ENCODE peak calls at places on chromosomes 16 and 17, in four cellular contexts. J is H1, U is HCT116, C is GM12878. H is an unnamed sample.

GRCh38 chr17:77479817-77480508 is 339.2 kb downstream of the SEC14L1 start:
- DNase-seq in C (no peak), U (no peak), J (no peak), H (no peak)

GRCh38 chr16:89607937-89608740 is 5.3 kb upstream of the DPEP1 start:
- DNase-seq in U (no peak), C (no peak), J (no peak), H (no peak)

GRCh38 chr16:58409316-58409973 is 17.2 kb downstream of the GINS3 start:
- DNase-seq in U (no peak), J (no peak), C (no peak), H (no peak)

GRCh38 chr17:82544431-82545070 is 25.0 kb downstream of the FOXK2 start:
- DNase-seq in U (no peak), J (no peak), C (no peak), H (no peak)

GRCh38 chr16:58500329-58501241 is 642 bp downstream of the NDRG4 start:
- DNase-seq in C (no peak), U (no peak), J (peak; percentile 73), H (no peak)

GRCh38 chr17:66990047-66990446 is 25.5 kb downstream of the CACNG4 start:
- DNase-seq in U (no peak), J (no peak), C (no peak), H (no peak)

GRCh38 chr17:34356194-34356593 is at the start of gene CCL13:
- DNase-seq in U (no peak), J (no peak), C (no peak), H (no peak)

GRCh38 chr17:42574463-42574862 is 3.1 kb downstream of the PSMC3IP start:
- DNase-seq in U (no peak), C (no peak), J (no peak), H (no peak)

GRCh38 chr16:77898671-77899211 is 110.4 kb downstream of the VAT1L start:
- DNase-seq in U (no peak), C (no peak), J (no peak), H (no peak)

GRCh38 chr17:27499451-27500265 is 43.4 kb downstream of the KSR1 start:
- DNase-seq in C (no peak), U (no peak), J (no peak), H (no peak)

GRCh38 chr17:57442401-57442823 is 186.1 kb downstream of the MSI2 start:
- DNase-seq in C (no peak), U (no peak), J (no peak), H (no peak)

GRCh38 chr16:83903739-83904138 is 4.8 kb downstream of the MLYCD start:
- DNase-seq in U (no peak), C (no peak), J (no peak), H (no peak)

GRCh38 chr17:57782642-57783337 is 37.7 kb upstream of the CCDC182 start:
- DNase-seq in J (no peak), U (no peak), C (no peak), H (no peak)

GRCh38 chr16:81786321-81786720 is 7.2 kb downstream of the PLCG2 start:
- DNase-seq in U (no peak), C (no peak), J (no peak), H (no peak)
- TF ChIP-seq EGR1 in U (no peak), C (no peak), J (no peak), H (no peak)

GRCh38 chr17:68570531-68570930 is 30.6 kb downstream of the FAM20A start:
- DNase-seq in U (no peak), J (no peak), C (no peak), H (no peak)
- TF ChIP-seq EGR1 in U (no peak), J (no peak), C (no peak), H (no peak)

GRCh38 chr17:30290696-30291570 is 811 bp downstream of the BLMH start:
- DNase-seq in J (no peak), U (no peak), C (no peak), H (peak; percentile 55)
- TF ChIP-seq EGR1 in J (no peak), U (no peak), C (no peak), H (no peak)

GRCh38 chr16:11034481-11034931 is 90.1 kb downstream of the CLEC16A start:
- DNase-seq in J (no peak), U (no peak), C (no peak), H (no peak)

GRCh38 chr16:11035096-11035495 is 90.7 kb downstream of the CLEC16A start:
- DNase-seq in U (no peak), C (no peak), J (no peak), H (no peak)

GRCh38 chr16:11032922-11033291 is 88.5 kb downstream of the CLEC16A start:
- DNase-seq in J (no peak), U (no peak), C (no peak), H (peak; percentile 36)

GRCh38 chr16:11032000-11032921 is 87.9 kb downstream of the CLEC16A start:
- DNase-seq in U (no peak), J (no peak), C (no peak), H (no peak)

DNA sequence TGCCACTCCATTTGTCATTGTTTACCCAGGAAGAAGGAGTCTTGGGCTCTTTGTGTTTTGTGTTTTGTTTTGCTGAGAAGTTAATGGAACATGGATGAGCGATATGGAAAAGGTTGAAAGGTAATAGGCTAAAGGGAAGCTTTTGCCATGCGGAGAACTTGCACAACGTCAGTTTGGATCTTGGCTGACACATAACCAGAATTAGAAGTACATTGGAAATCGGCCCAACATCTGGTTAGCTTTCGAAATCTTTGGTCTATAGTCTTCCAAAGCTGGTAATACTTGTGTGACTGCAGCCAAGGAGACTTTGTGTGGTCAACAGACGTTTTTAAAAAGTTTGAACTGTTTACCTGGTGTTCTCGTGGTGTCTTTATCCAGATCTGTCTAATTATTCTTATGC is 89.6 kb downstream of the CLEC16A start:
- DNase-seq in C (no peak), J (no peak), U (no peak), H (no peak)
- TF ChIP-seq EGR1 in C (no peak), J (no peak), U (no peak), H (no peak)

GRCh38 chr17:59330314-59330942 is 1.0 kb upstream of the YPEL2 start:
- DNase-seq in J (no peak), C (no peak), U (no peak), H (peak; percentile 29)
- TF ChIP-seq EGR1 in J (no peak), C (no peak), U (no peak), H (no peak)

DNA sequence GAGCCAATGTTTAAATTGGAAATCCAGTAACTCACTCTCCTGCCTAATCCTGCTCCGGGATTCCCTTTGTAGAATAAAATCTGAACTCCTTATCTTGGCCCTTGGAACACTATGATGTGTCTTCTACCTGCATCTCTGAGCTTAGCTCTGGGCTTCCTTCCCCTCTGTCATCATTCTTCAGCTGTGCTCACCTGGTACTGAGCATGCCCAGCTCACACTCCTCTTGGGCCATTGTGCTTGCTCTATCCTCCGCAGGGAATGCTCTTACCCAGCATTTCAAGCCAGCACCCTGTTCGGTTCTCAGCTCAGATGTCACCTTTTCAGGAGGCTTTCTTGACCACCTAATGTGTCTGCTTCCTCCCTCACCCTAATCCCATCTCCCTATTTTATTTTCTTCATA is 112.7 kb downstream of the ARHGAP44 start:
- DNase-seq in J (no peak), U (no peak), C (no peak), H (no peak)
- TF ChIP-seq EGR1 in J (no peak), U (no peak), C (no peak), H (no peak)

GRCh38 chr17:40564195-40564882 is 933 bp downstream of the CCR7 start:
- DNase-seq in C (no peak), U (no peak), J (no peak), H (no peak)
- TF ChIP-seq EGR1 in C (no peak), U (no peak), J (no peak), H (no peak)

DNA sequence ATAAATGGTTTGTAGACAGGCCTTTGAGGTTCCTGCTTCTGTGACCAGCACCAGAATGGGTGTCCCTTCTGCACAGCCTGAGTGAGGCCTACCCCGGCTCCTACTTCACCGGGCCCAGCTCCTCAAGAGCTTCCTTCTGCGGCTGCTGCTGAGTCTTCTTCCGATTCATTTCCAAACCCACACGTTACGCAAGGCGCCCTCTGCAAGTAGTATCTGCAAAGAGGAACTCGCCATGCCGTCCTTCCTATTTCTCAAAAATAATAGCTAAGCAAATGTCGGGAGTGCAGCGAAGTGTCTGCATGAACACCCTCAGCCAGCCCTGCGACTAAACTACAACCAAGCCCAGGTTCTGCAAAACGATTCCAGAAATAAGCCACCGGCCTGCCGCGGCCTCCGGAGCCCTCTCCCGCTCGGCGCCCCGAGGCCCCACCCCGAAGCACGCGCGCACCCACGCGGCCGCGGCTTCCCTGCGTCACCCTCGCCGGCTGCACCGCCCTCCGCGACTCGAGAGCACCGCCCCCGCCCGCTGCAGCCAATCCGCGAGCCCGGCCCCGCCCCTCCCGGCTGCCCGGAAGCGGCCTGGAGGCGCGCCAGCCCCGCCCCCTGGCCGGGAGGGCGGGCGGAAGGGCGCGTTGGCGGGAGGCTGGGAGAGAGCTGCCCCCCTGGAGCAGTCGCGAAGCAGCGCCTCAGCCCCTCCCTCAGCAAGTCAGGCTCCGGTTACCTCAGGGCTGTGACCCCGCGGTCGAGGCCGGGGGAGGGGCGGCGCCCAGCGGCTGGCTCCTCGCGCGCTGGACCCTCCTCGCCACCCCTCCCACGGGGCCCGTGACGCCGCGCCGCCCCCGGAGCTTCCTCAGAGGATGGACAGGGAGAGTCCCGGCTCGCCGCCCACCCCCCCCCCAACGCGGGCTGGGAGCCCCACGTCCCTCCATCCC is 8.3 kb downstream of the MNT start:
- DNase-seq in J (peak; percentile 97), C (peak; percentile 60), U (peak; percentile 77), H (peak; percentile 90)
- TF ChIP-seq EGR1 in J (peak; percentile 19), C (peak; percentile 83), U (no peak), H (peak; percentile 24)

DNA sequence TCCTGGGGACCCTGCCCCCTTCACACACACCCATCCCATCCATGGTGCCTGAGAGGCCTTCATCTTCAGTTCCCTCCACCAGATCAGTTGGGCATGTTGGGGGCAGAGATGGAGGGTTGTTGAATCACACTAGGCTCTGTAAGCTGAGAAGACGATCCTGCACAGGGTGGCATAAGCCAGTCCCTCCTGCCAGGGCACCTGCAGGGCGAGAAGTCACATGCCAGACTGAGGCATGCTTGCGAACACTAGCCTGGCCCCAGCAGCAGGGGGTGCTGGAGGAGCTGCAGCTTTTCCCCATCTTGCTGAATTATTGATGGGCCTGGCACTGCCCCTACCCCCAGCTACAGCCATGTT is 6.1 kb upstream of the TBX2 start:
- DNase-seq in J (no peak), U (no peak), C (no peak), H (no peak)
- TF ChIP-seq EGR1 in J (no peak), U (no peak), C (no peak), H (no peak)

GRCh38 chr16:997440-998051 is 16.0 kb downstream of the SOX8 start:
- DNase-seq in U (no peak), J (no peak), C (no peak), H (no peak)
- TF ChIP-seq EGR1 in U (no peak), J (no peak), C (no peak), H (peak; percentile 18)